ENCODE peak calls at places on chromosomes 12 and 14, in four cellular contexts. One of them, this sample, is unnamed.

GRCh38 chr12:124620606-124621295 is 53.3 kb upstream of the NCOR2 start:
- DNase-seq in mammary epithelial cell: peak; percentile 94
- DNase-seq in activated T-cell treated with anti-CD3 and anti-CD28 coated beads, Interleukin-2, amount 50 U/mL, for 48 hours: no peak
- DNase-seq in SW480: no peak
- DNase-seq in this sample: no peak

GRCh38 chr14:101369916-101370592 is 191.2 kb upstream of the DIO3 start:
- DNase-seq in mammary epithelial cell: no peak
- DNase-seq in activated T-cell treated with anti-CD3 and anti-CD28 coated beads, Interleukin-2, amount 50 U/mL, for 48 hours: no peak
- DNase-seq in SW480: no peak
- DNase-seq in this sample: no peak

GRCh38 chr12:72288911-72289310 is 16.7 kb downstream of the TRHDE start:
- DNase-seq in mammary epithelial cell: no peak
- DNase-seq in activated T-cell treated with anti-CD3 and anti-CD28 coated beads, Interleukin-2, amount 50 U/mL, for 48 hours: no peak
- DNase-seq in SW480: no peak
- DNase-seq in this sample: no peak

GRCh38 chr12:95802482-95803264 is 12.1 kb upstream of the NTN4 start:
- DNase-seq in mammary epithelial cell: peak; percentile 88
- DNase-seq in activated T-cell treated with anti-CD3 and anti-CD28 coated beads, Interleukin-2, amount 50 U/mL, for 48 hours: no peak
- DNase-seq in SW480: no peak
- DNase-seq in this sample: peak; percentile 89

GRCh38 chr12:132766380-132767085 is 4.9 kb upstream of the ANKLE2 start:
- DNase-seq in mammary epithelial cell: no peak
- DNase-seq in activated T-cell treated with anti-CD3 and anti-CD28 coated beads, Interleukin-2, amount 50 U/mL, for 48 hours: no peak
- DNase-seq in SW480: no peak
- DNase-seq in this sample: no peak

GRCh38 chr12:3332190-3332589 is 158.8 kb upstream of the PRMT8 start:
- DNase-seq in mammary epithelial cell: peak; percentile 31
- DNase-seq in activated T-cell treated with anti-CD3 and anti-CD28 coated beads, Interleukin-2, amount 50 U/mL, for 48 hours: no peak
- DNase-seq in SW480: no peak
- DNase-seq in this sample: peak; percentile 22

GRCh38 chr12:57127101-57127709 is 1.1 kb upstream of the LRP1 start:
- DNase-seq in mammary epithelial cell: peak; percentile 70
- DNase-seq in activated T-cell treated with anti-CD3 and anti-CD28 coated beads, Interleukin-2, amount 50 U/mL, for 48 hours: peak; percentile 61
- DNase-seq in SW480: peak; percentile 85
- DNase-seq in this sample: peak; percentile 84

GRCh38 chr12:21773263-21773741 is 1.2 kb downstream of the KCNJ8 start:
- DNase-seq in mammary epithelial cell: no peak
- DNase-seq in activated T-cell treated with anti-CD3 and anti-CD28 coated beads, Interleukin-2, amount 50 U/mL, for 48 hours: peak; percentile 20
- DNase-seq in SW480: no peak
- DNase-seq in this sample: peak; percentile 5

GRCh38 chr12:12839886-12840285 is 26.7 kb downstream of the DDX47 start:
- DNase-seq in mammary epithelial cell: peak; percentile 83
- DNase-seq in activated T-cell treated with anti-CD3 and anti-CD28 coated beads, Interleukin-2, amount 50 U/mL, for 48 hours: no peak
- DNase-seq in SW480: peak; percentile 86
- DNase-seq in this sample: peak; percentile 92

GRCh38 chr14:99189201-99189801 is 82.7 kb downstream of the BCL11B start:
- DNase-seq in mammary epithelial cell: no peak
- DNase-seq in activated T-cell treated with anti-CD3 and anti-CD28 coated beads, Interleukin-2, amount 50 U/mL, for 48 hours: no peak
- DNase-seq in SW480: no peak
- DNase-seq in this sample: no peak

GRCh38 chr12:128163096-128163495 is 103.9 kb upstream of the TMEM132C start:
- DNase-seq in mammary epithelial cell: no peak
- DNase-seq in activated T-cell treated with anti-CD3 and anti-CD28 coated beads, Interleukin-2, amount 50 U/mL, for 48 hours: no peak
- DNase-seq in SW480: no peak
- DNase-seq in this sample: no peak

GRCh38 chr14:94474581-94475031 is 1.4 kb downstream of the SERPINA9 start:
- DNase-seq in mammary epithelial cell: peak; percentile 62
- DNase-seq in activated T-cell treated with anti-CD3 and anti-CD28 coated beads, Interleukin-2, amount 50 U/mL, for 48 hours: no peak
- DNase-seq in SW480: peak; percentile 26
- DNase-seq in this sample: no peak

GRCh38 chr14:64971890-64972785 is at the start of gene RAB15:
- DNase-seq in mammary epithelial cell: peak; percentile 20
- DNase-seq in activated T-cell treated with anti-CD3 and anti-CD28 coated beads, Interleukin-2, amount 50 U/mL, for 48 hours: peak; percentile 50
- DNase-seq in SW480: peak; percentile 14
- DNase-seq in this sample: no peak

GRCh38 chr12:89833337-89834252 is 125.0 kb upstream of the ATP2B1 start:
- DNase-seq in mammary epithelial cell: peak; percentile 68
- DNase-seq in activated T-cell treated with anti-CD3 and anti-CD28 coated beads, Interleukin-2, amount 50 U/mL, for 48 hours: no peak
- DNase-seq in SW480: no peak
- DNase-seq in this sample: peak; percentile 15

GRCh38 chr12:46556820-46557524 is 184.4 kb upstream of the SLC38A2 start:
- DNase-seq in mammary epithelial cell: peak; percentile 96
- DNase-seq in activated T-cell treated with anti-CD3 and anti-CD28 coated beads, Interleukin-2, amount 50 U/mL, for 48 hours: no peak
- DNase-seq in SW480: no peak
- DNase-seq in this sample: peak; percentile 95

GRCh38 chr12:121829250-121829918 is 25.6 kb downstream of the SETD1B start:
- DNase-seq in mammary epithelial cell: no peak
- DNase-seq in activated T-cell treated with anti-CD3 and anti-CD28 coated beads, Interleukin-2, amount 50 U/mL, for 48 hours: no peak
- DNase-seq in SW480: no peak
- DNase-seq in this sample: no peak

GRCh38 chr14:76337619-76338545 is 38.1 kb upstream of the ESRRB start:
- DNase-seq in mammary epithelial cell: peak; percentile 23
- DNase-seq in activated T-cell treated with anti-CD3 and anti-CD28 coated beads, Interleukin-2, amount 50 U/mL, for 48 hours: no peak
- DNase-seq in SW480: no peak
- DNase-seq in this sample: no peak

GRCh38 chr12:50222275-50222783 is 55.2 kb upstream of the CERS5 start:
- DNase-seq in mammary epithelial cell: peak; percentile 86
- DNase-seq in activated T-cell treated with anti-CD3 and anti-CD28 coated beads, Interleukin-2, amount 50 U/mL, for 48 hours: peak; percentile 50
- DNase-seq in SW480: no peak
- DNase-seq in this sample: peak; percentile 85

GRCh38 chr12:4274396-4274959 is 916 bp downstream of the CCND2 start:
- DNase-seq in mammary epithelial cell: peak; percentile 51
- DNase-seq in activated T-cell treated with anti-CD3 and anti-CD28 coated beads, Interleukin-2, amount 50 U/mL, for 48 hours: peak; percentile 56
- DNase-seq in SW480: peak; percentile 36
- DNase-seq in this sample: no peak

This sample was measured in MCF 10A.